ENCODE peak calls at places on chromosomes 11 and 22, in five cellular contexts. U is activated T-cell treated with anti-CD3 and anti-CD28 coated beads, Interleukin-2, amount 50 U/mL, for 4 hours; J is CD8-positive, alpha-beta T cell; G is activated naive CD4-positive, alpha-beta T cell treated with anti-CD3 and anti-CD28 coated beads, Interleukin-2, amount 50 U/mL, for 72 hours; Y is activated CD8-positive, alpha-beta T cell treated with anti-CD3 and anti-CD28 coated beads, Interleukin-2, amount 10 ng/mL, durations not matched to agents 7 days and 5 days. I is an unnamed sample.

GRCh38 chr22:29369460-29369859 is 18.9 kb downstream of the AP1B1 start:
- ATAC-seq in J (no peak), Y (no peak), U (no peak), G (no peak), I (no peak)

GRCh38 chr11:83220279-83220678 is 26.8 kb downstream of the ANKRD42 start:
- ATAC-seq in G (no peak), Y (no peak), U (no peak), J (no peak), I (no peak)

GRCh38 chr22:37253164-37253660 is 9.1 kb upstream of the RAC2 start:
- ATAC-seq in U (no peak), Y (no peak), G (no peak), J (no peak), I (no peak)

GRCh38 chr11:128535468-128536457 is 51.6 kb downstream of the ETS1 start:
- ATAC-seq in G (no peak), J (no peak), U (no peak), Y (no peak), I (no peak)

GRCh38 chr11:134754196-134754822 is 342.3 kb upstream of the B3GAT1 start:
- ATAC-seq in U (no peak), Y (no peak), G (no peak), J (no peak), I (no peak)

GRCh38 chr11:86632499-86633269 is 39.7 kb downstream of the ME3 start:
- ATAC-seq in Y (peak), J (no peak), G (peak), U (peak), I (peak)

GRCh38 chr11:126969865-126970479 is 30.6 kb downstream of the KIRREL3 start:
- ATAC-seq in J (no peak), Y (no peak), G (no peak), U (no peak), I (no peak)

GRCh38 chr11:119155733-119156492 is 7.1 kb downstream of the ABCG4 start:
- ATAC-seq in J (no peak), G (peak), Y (peak), U (no peak), I (no peak)

GRCh38 chr11:4645974-4646373 is 2.2 kb downstream of the OR51E1 start:
- ATAC-seq in J (no peak), G (no peak), Y (no peak), U (no peak), I (no peak)

GRCh38 chr11:5123802-5124521 is 14.2 kb downstream of the OR52A5 start:
- ATAC-seq in J (no peak), U (peak), G (peak), Y (peak), I (peak)

GRCh38 chr11:70618471-70619101 is 220.3 kb downstream of the CTTN start:
- ATAC-seq in G (no peak), U (no peak), Y (no peak), J (no peak), I (no peak)

GRCh38 chr11:121723261-121723741 is 270.5 kb upstream of the SORL1-AS1 start:
- ATAC-seq in U (no peak), J (no peak), G (no peak), Y (no peak), I (no peak)

I was measured in activated T-helper 17 cell treated with anti-CD3 and anti-CD28 coated beads, Interleukin-2, amount 50 U/mL, for 72 hours.